ENCODE peak calls at places on chromosomes 7 and 10, in seven cellular contexts. X, C, I, Y, M, V and S are unnamed samples.

GRCh38 chr7:116500071-116500853 is 724 bp downstream of the CAV2 start:
- DNase-seq in X (peak), C (peak), I (no peak), Y (peak), M (no peak), V (peak), S (peak)

GRCh38 chr10:11170993-11171416 is 153.3 kb downstream of the CELF2 start:
- DNase-seq in X (peak), C (no peak), I (peak), Y (peak), M (no peak), V (no peak), S (no peak)

GRCh38 chr10:78729366-78729765 is 339.4 kb upstream of the ZMIZ1 start:
- DNase-seq in X (no peak), C (no peak), I (no peak), Y (no peak), M (no peak), V (no peak), S (no peak)

GRCh38 chr7:16991551-16991950 is 109.8 kb upstream of the AGR3 start:
- DNase-seq in X (no peak), C (peak), I (no peak), Y (no peak), M (no peak), V (no peak), S (no peak)

GRCh38 chr10:72034761-72035160 is 53.6 kb downstream of the SPOCK2 start:
- DNase-seq in X (no peak), C (no peak), I (no peak), Y (no peak), M (no peak), V (no peak), S (no peak)

GRCh38 chr7:23469150-23469960 is 936 bp downstream of the IGF2BP3 start:
- DNase-seq in X (peak), C (peak), I (peak), Y (peak), M (no peak), V (peak), S (peak)

GRCh38 chr10:56178210-56178609 is 182.8 kb downstream of the ZWINT start:
- DNase-seq in X (no peak), C (no peak), I (no peak), Y (no peak), M (no peak), V (no peak), S (no peak)

GRCh38 chr7:91826377-91826776 is 54.1 kb downstream of the MTERF1 start:
- DNase-seq in X (no peak), C (peak), I (no peak), Y (no peak), M (peak), V (no peak), S (no peak)

GRCh38 chr10:119758448-119758847 is 32.6 kb downstream of the INPP5F start:
- DNase-seq in X (no peak), C (no peak), I (no peak), Y (no peak), M (no peak), V (no peak), S (no peak)

GRCh38 chr7:4729266-4729665 is 46.2 kb upstream of the AP5Z1 start:
- DNase-seq in X (no peak), C (no peak), I (no peak), Y (no peak), M (no peak), V (no peak), S (no peak)

GRCh38 chr7:23474829-23475578 is 4.7 kb upstream of the IGF2BP3 start:
- DNase-seq in X (no peak), C (peak), I (no peak), Y (no peak), M (no peak), V (no peak), S (no peak)

GRCh38 chr7:101216860-101217387 is 457 bp downstream of the PLOD3 start:
- DNase-seq in X (no peak), C (no peak), I (peak), Y (no peak), M (no peak), V (no peak), S (no peak)

GRCh38 chr7:2872296-2872874 is 28.3 kb upstream of the GNA12 start:
- DNase-seq in X (no peak), C (no peak), I (no peak), Y (no peak), M (no peak), V (no peak), S (no peak)

GRCh38 chr10:58700576-58700975 is 187.9 kb downstream of the BICC1 start:
- DNase-seq in X (no peak), C (no peak), I (no peak), Y (no peak), M (peak), V (no peak), S (no peak)

GRCh38 chr10:128077155-128077875 is 48.9 kb downstream of the MKI67 start:
- DNase-seq in X (no peak), C (no peak), I (no peak), Y (no peak), M (no peak), V (no peak), S (peak)

GRCh38 chr7:51300762-51301674 is 15.6 kb downstream of the COBL start:
- DNase-seq in X (no peak), C (no peak), I (no peak), Y (no peak), M (no peak), V (no peak), S (no peak)

GRCh38 chr7:1948887-1949680 is 279.0 kb downstream of the ELFN1 start:
- DNase-seq in X (no peak), C (no peak), I (no peak), Y (no peak), M (no peak), V (no peak), S (no peak)

GRCh38 chr10:34286136-34286739 is 528.9 kb downstream of the PARD3 start:
- DNase-seq in X (no peak), C (peak), I (no peak), Y (no peak), M (no peak), V (no peak), S (no peak)

GRCh38 chr10:129193148-129193547 is 273.9 kb upstream of the MGMT start:
- DNase-seq in X (no peak), C (no peak), I (no peak), Y (no peak), M (no peak), V (no peak), S (no peak)

GRCh38 chr10:32068569-32068968 is 12.3 kb upstream of the KIF5B start:
- DNase-seq in X (no peak), C (no peak), I (no peak), Y (no peak), M (no peak), V (no peak), S (no peak)

GRCh38 chr10:46019541-46020343 is 10.7 kb downstream of the NCOA4 start:
- DNase-seq in X (no peak), C (peak), I (no peak), Y (no peak), M (no peak), V (no peak), S (no peak)

GRCh38 chr7:54932818-54933543 is 85.8 kb upstream of the EGFR start:
- DNase-seq in X (no peak), C (peak), I (peak), Y (no peak), M (peak), V (peak), S (no peak)

GRCh38 chr7:44132039-44132438 is 8.7 kb upstream of the POLD2 start:
- DNase-seq in X (no peak), C (no peak), I (no peak), Y (no peak), M (no peak), V (no peak), S (no peak)

GRCh38 chr10:118531105-118531851 is 64.2 kb downstream of the PRLHR start:
- DNase-seq in X (no peak), C (no peak), I (peak), Y (no peak), M (no peak), V (no peak), S (no peak)

GRCh38 chr10:119761106-119761505 is 35.3 kb downstream of the INPP5F start:
- DNase-seq in X (no peak), C (peak), I (no peak), Y (no peak), M (no peak), V (no peak), S (no peak)

GRCh38 chr10:71396714-71397339 is at the start of gene CDH23:
- DNase-seq in X (peak), C (no peak), I (peak), Y (peak), M (peak), V (peak), S (no peak)

GRCh38 chr7:29479606-29480200 is 83.9 kb upstream of the PRR15 start:
- DNase-seq in X (no peak), C (no peak), I (no peak), Y (no peak), M (no peak), V (no peak), S (no peak)

GRCh38 chr7:141551080-141551772 is at the start of gene AGK:
- DNase-seq in X (peak), C (peak), I (peak), Y (peak), M (peak), V (peak), S (peak)

GRCh38 chr10:24120651-24121050 is 88.3 kb upstream of the KIAA1217 start:
- DNase-seq in X (no peak), C (no peak), I (no peak), Y (no peak), M (no peak), V (no peak), S (no peak)

GRCh38 chr10:126902157-126902556 is 3.1 kb upstream of the DOCK1 start:
- DNase-seq in X (no peak), C (peak), I (no peak), Y (no peak), M (no peak), V (no peak), S (no peak)

GRCh38 chr10:79816-80215 is 30.7 kb upstream of the TUBB8 start:
- DNase-seq in X (no peak), C (no peak), I (no peak), Y (no peak), M (no peak), V (no peak), S (no peak)

GRCh38 chr10:76774987-76775603 is 862.5 kb downstream of the KCNMA1 start:
- DNase-seq in X (no peak), C (no peak), I (no peak), Y (no peak), M (no peak), V (no peak), S (no peak)

GRCh38 chr7:101553018-101553770 is 75.9 kb downstream of the MYL10 start:
- DNase-seq in X (peak), C (no peak), I (no peak), Y (no peak), M (no peak), V (no peak), S (peak)